ENCODE peak calls at places on chromosome 1, in eight cellular contexts. One of them, this sample, is unnamed.

GRCh38 chr1:69777423-69777822 is 209.7 kb downstream of the LRRC7 start:
- ATAC-seq in right cardiac atrium: no peak
- ATAC-seq in natural killer cell: no peak
- ATAC-seq in activated T-helper 17 cell treated with anti-CD3 and anti-CD28 coated beads, Interleukin-2, amount 50 U/mL, for 72 hours: no peak
- ATAC-seq in A549: no peak
- ATAC-seq in left ventricle myocardium superior: no peak
- ATAC-seq in pancreas: no peak
- ATAC-seq in lower lobe of right lung: no peak
- ATAC-seq in this sample: peak

GRCh38 chr1:206856674-206857464 is 8.6 kb upstream of the IL20 start:
- ATAC-seq in right cardiac atrium: no peak
- ATAC-seq in natural killer cell: peak
- ATAC-seq in activated T-helper 17 cell treated with anti-CD3 and anti-CD28 coated beads, Interleukin-2, amount 50 U/mL, for 72 hours: peak
- ATAC-seq in A549: peak
- ATAC-seq in left ventricle myocardium superior: no peak
- ATAC-seq in pancreas: no peak
- ATAC-seq in lower lobe of right lung: no peak
- ATAC-seq in this sample: no peak

GRCh38 chr1:119774746-119775495 is 6.2 kb upstream of the HMGCS2 start:
- ATAC-seq in right cardiac atrium: no peak
- ATAC-seq in natural killer cell: no peak
- ATAC-seq in activated T-helper 17 cell treated with anti-CD3 and anti-CD28 coated beads, Interleukin-2, amount 50 U/mL, for 72 hours: no peak
- ATAC-seq in A549: no peak
- ATAC-seq in left ventricle myocardium superior: no peak
- ATAC-seq in pancreas: no peak
- ATAC-seq in lower lobe of right lung: no peak
- ATAC-seq in this sample: no peak

GRCh38 chr1:117231748-117232373 is 21.1 kb upstream of the VTCN1 start:
- ATAC-seq in right cardiac atrium: no peak
- ATAC-seq in natural killer cell: no peak
- ATAC-seq in activated T-helper 17 cell treated with anti-CD3 and anti-CD28 coated beads, Interleukin-2, amount 50 U/mL, for 72 hours: no peak
- ATAC-seq in A549: no peak
- ATAC-seq in left ventricle myocardium superior: peak
- ATAC-seq in pancreas: peak
- ATAC-seq in lower lobe of right lung: peak
- ATAC-seq in this sample: no peak

GRCh38 chr1:242870944-242871343 is 346.4 kb upstream of the PLD5 start:
- ATAC-seq in right cardiac atrium: no peak
- ATAC-seq in natural killer cell: no peak
- ATAC-seq in activated T-helper 17 cell treated with anti-CD3 and anti-CD28 coated beads, Interleukin-2, amount 50 U/mL, for 72 hours: no peak
- ATAC-seq in A549: no peak
- ATAC-seq in left ventricle myocardium superior: no peak
- ATAC-seq in pancreas: no peak
- ATAC-seq in lower lobe of right lung: no peak
- ATAC-seq in this sample: no peak

GRCh38 chr1:160884579-160884978 is 401 bp downstream of the ITLN1 start:
- ATAC-seq in right cardiac atrium: peak
- ATAC-seq in natural killer cell: no peak
- ATAC-seq in activated T-helper 17 cell treated with anti-CD3 and anti-CD28 coated beads, Interleukin-2, amount 50 U/mL, for 72 hours: no peak
- ATAC-seq in A549: peak
- ATAC-seq in left ventricle myocardium superior: no peak
- ATAC-seq in pancreas: no peak
- ATAC-seq in lower lobe of right lung: peak
- ATAC-seq in this sample: no peak

GRCh38 chr1:95195046-95195445 is 39.0 kb upstream of the RWDD3 start:
- ATAC-seq in right cardiac atrium: no peak
- ATAC-seq in natural killer cell: no peak
- ATAC-seq in activated T-helper 17 cell treated with anti-CD3 and anti-CD28 coated beads, Interleukin-2, amount 50 U/mL, for 72 hours: no peak
- ATAC-seq in A549: no peak
- ATAC-seq in left ventricle myocardium superior: no peak
- ATAC-seq in pancreas: no peak
- ATAC-seq in lower lobe of right lung: no peak
- ATAC-seq in this sample: no peak

GRCh38 chr1:222104097-222104496 is 362.2 kb upstream of the DUSP10 start:
- ATAC-seq in right cardiac atrium: no peak
- ATAC-seq in natural killer cell: no peak
- ATAC-seq in activated T-helper 17 cell treated with anti-CD3 and anti-CD28 coated beads, Interleukin-2, amount 50 U/mL, for 72 hours: no peak
- ATAC-seq in A549: no peak
- ATAC-seq in left ventricle myocardium superior: no peak
- ATAC-seq in pancreas: no peak
- ATAC-seq in lower lobe of right lung: no peak
- ATAC-seq in this sample: no peak

GRCh38 chr1:84973493-84974334 is 23.2 kb downstream of the MCOLN2 start:
- ATAC-seq in right cardiac atrium: no peak
- ATAC-seq in natural killer cell: no peak
- ATAC-seq in activated T-helper 17 cell treated with anti-CD3 and anti-CD28 coated beads, Interleukin-2, amount 50 U/mL, for 72 hours: peak
- ATAC-seq in A549: no peak
- ATAC-seq in left ventricle myocardium superior: no peak
- ATAC-seq in pancreas: no peak
- ATAC-seq in lower lobe of right lung: no peak
- ATAC-seq in this sample: no peak

GRCh38 chr1:237042892-237043576 is 1.1 kb downstream of the RYR2 start:
- ATAC-seq in right cardiac atrium: peak
- ATAC-seq in natural killer cell: no peak
- ATAC-seq in activated T-helper 17 cell treated with anti-CD3 and anti-CD28 coated beads, Interleukin-2, amount 50 U/mL, for 72 hours: no peak
- ATAC-seq in A549: peak
- ATAC-seq in left ventricle myocardium superior: peak
- ATAC-seq in pancreas: no peak
- ATAC-seq in lower lobe of right lung: peak
- ATAC-seq in this sample: no peak

GRCh38 chr1:234934611-234935033 is 194.0 kb downstream of the TOMM20 start:
- ATAC-seq in right cardiac atrium: no peak
- ATAC-seq in natural killer cell: peak
- ATAC-seq in activated T-helper 17 cell treated with anti-CD3 and anti-CD28 coated beads, Interleukin-2, amount 50 U/mL, for 72 hours: peak
- ATAC-seq in A549: no peak
- ATAC-seq in left ventricle myocardium superior: no peak
- ATAC-seq in pancreas: no peak
- ATAC-seq in lower lobe of right lung: peak
- ATAC-seq in this sample: peak

GRCh38 chr1:208475449-208475848 is 231.3 kb upstream of the PLXNA2 start:
- ATAC-seq in right cardiac atrium: peak
- ATAC-seq in natural killer cell: no peak
- ATAC-seq in activated T-helper 17 cell treated with anti-CD3 and anti-CD28 coated beads, Interleukin-2, amount 50 U/mL, for 72 hours: no peak
- ATAC-seq in A549: no peak
- ATAC-seq in left ventricle myocardium superior: peak
- ATAC-seq in pancreas: no peak
- ATAC-seq in lower lobe of right lung: peak
- ATAC-seq in this sample: peak

GRCh38 chr1:207389728-207390464 is 64.2 kb upstream of the CR2 start:
- ATAC-seq in right cardiac atrium: no peak
- ATAC-seq in natural killer cell: no peak
- ATAC-seq in activated T-helper 17 cell treated with anti-CD3 and anti-CD28 coated beads, Interleukin-2, amount 50 U/mL, for 72 hours: peak
- ATAC-seq in A549: peak
- ATAC-seq in left ventricle myocardium superior: no peak
- ATAC-seq in pancreas: no peak
- ATAC-seq in lower lobe of right lung: no peak
- ATAC-seq in this sample: peak